ENCODE peak calls at places on chromosomes 5 and 9, in seven cellular contexts. T, U, W, A, J, X and V are unnamed samples.

GRCh38 chr5:127015716-127016115 is 14.6 kb downstream of the MARCHF3 start:
- DNase-seq in X (no peak), T (no peak), J (no peak), U (no peak), A (no peak), W (no peak), V (no peak)

GRCh38 chr9:104682642-104683041 is 11.7 kb upstream of the OR13D1 start:
- DNase-seq in T (no peak), A (peak), J (peak), W (peak), X (peak), U (peak), V (no peak)

GRCh38 chr9:13705913-13706312 is 426.4 kb upstream of the MPDZ start:
- DNase-seq in W (peak), A (peak), T (peak), X (no peak), U (peak), J (no peak), V (peak)

GRCh38 chr5:59620535-59621212 is 272.9 kb downstream of the PDE4D start:
- DNase-seq in U (no peak), W (no peak), J (no peak), A (no peak), T (no peak), X (no peak), V (no peak)

GRCh38 chr5:80068237-80068636 is 33.1 kb downstream of the THBS4 start:
- DNase-seq in A (no peak), X (no peak), J (no peak), T (no peak), U (no peak), W (no peak), V (no peak)

GRCh38 chr5:154761062-154761740 is 6.0 kb downstream of the LARP1 start:
- DNase-seq in A (no peak), J (no peak), W (no peak), X (no peak), T (no peak), U (no peak), V (no peak)

GRCh38 chr9:124222918-124223720 is 34.6 kb upstream of the NEK6 start:
- DNase-seq in J (no peak), X (no peak), U (no peak), A (peak), T (peak), W (peak), V (peak)

GRCh38 chr5:171721469-171721868 is 64.1 kb upstream of the SMIM23 start:
- DNase-seq in U (no peak), A (no peak), W (no peak), T (no peak), X (no peak), J (no peak), V (no peak)

GRCh38 chr5:36055984-36056383 is 10.7 kb downstream of the UGT3A2 start:
- DNase-seq in X (no peak), J (no peak), A (no peak), T (no peak), W (no peak), U (no peak), V (no peak)

GRCh38 chr5:139104577-139105271 is 93.4 kb downstream of the SIL1 start:
- DNase-seq in U (no peak), W (peak), X (no peak), J (peak), T (peak), A (peak), V (peak)

GRCh38 chr5:121870489-121870888 is 18.8 kb downstream of the FTMT start:
- DNase-seq in J (no peak), U (peak), W (peak), T (no peak), A (peak), X (no peak), V (no peak)

GRCh38 chr5:10913846-10914245 is 152.8 kb upstream of the DAP start:
- DNase-seq in A (peak), X (no peak), T (no peak), W (peak), U (no peak), J (peak), V (no peak)

GRCh38 chr5:149489605-149490037 is 61.6 kb downstream of the CSNK1A1 start:
- DNase-seq in A (peak), J (no peak), T (no peak), X (no peak), W (peak), U (no peak), V (peak)

GRCh38 chr9:113375057-113376023 is 1.4 kb downstream of the HDHD3 start:
- DNase-seq in U (no peak), T (no peak), A (peak), W (no peak), J (no peak), X (no peak), V (no peak)

GRCh38 chr5:152332696-152333095 is 72.4 kb downstream of the NMUR2 start:
- DNase-seq in W (no peak), U (no peak), A (no peak), J (no peak), T (no peak), X (peak), V (no peak)

GRCh38 chr5:124951676-124952075 is 205.2 kb upstream of the ZNF608 start:
- DNase-seq in A (no peak), J (no peak), T (no peak), W (no peak), X (no peak), U (no peak), V (no peak)